ENCODE peak calls at places on chromosomes 12 and 14, in eight cellular contexts. L is tibial nerve, P is H54, S is body of pancreas, H is lower leg skin, C is Peyer's patch, Z is uterus, Y is prostate gland. K is an unnamed sample.

GRCh38 chr14:65277580-65278270 is 134.8 kb upstream of the FUT8 start:
- DNase-seq in L (no peak), P (no peak), S (no peak), H (no peak), C (no peak), Z (no peak), Y (no peak), K (peak)

GRCh38 chr12:63440063-63440462 is 228.2 kb downstream of the DPY19L2 start:
- DNase-seq in L (no peak), P (no peak), S (no peak), H (no peak), C (no peak), Z (no peak), Y (peak), K (no peak)

GRCh38 chr12:106022568-106023012 is 116.2 kb downstream of the NUAK1 start:
- DNase-seq in L (no peak), P (no peak), S (no peak), H (no peak), C (no peak), Z (no peak), Y (no peak), K (no peak)

GRCh38 chr14:103641181-103641580 is 12.2 kb downstream of the KLC1 start:
- DNase-seq in L (no peak), P (no peak), S (no peak), H (no peak), C (no peak), Z (no peak), Y (no peak), K (no peak)

GRCh38 chr14:91607322-91608047 is 97.4 kb upstream of the PPP4R3A start:
- DNase-seq in L (no peak), P (no peak), S (no peak), H (no peak), C (no peak), Z (no peak), Y (no peak), K (no peak)

GRCh38 chr12:3757261-3757660 is 4.4 kb upstream of the CRACR2A start:
- DNase-seq in L (no peak), P (no peak), S (peak), H (no peak), C (no peak), Z (no peak), Y (peak), K (no peak)

GRCh38 chr12:45828402-45828801 is 98.9 kb downstream of the ARID2 start:
- DNase-seq in L (no peak), P (no peak), S (no peak), H (no peak), C (no peak), Z (no peak), Y (no peak), K (no peak)

GRCh38 chr12:124172646-124173045 is 122.2 kb upstream of the RFLNA start:
- DNase-seq in L (no peak), P (peak), S (no peak), H (no peak), C (no peak), Z (no peak), Y (no peak), K (no peak)

GRCh38 chr14:71931492-71932228 is 569 bp upstream of the RGS6 start:
- DNase-seq in L (peak), P (no peak), S (no peak), H (no peak), C (no peak), Z (no peak), Y (no peak), K (peak)

GRCh38 chr12:111692575-111693210 is 6.8 kb downstream of the ACAD10 start:
- DNase-seq in L (no peak), P (no peak), S (no peak), H (no peak), C (no peak), Z (no peak), Y (no peak), K (peak)

GRCh38 chr14:64763801-64764511 is 59.7 kb downstream of the PLEKHG3 start:
- DNase-seq in L (peak), P (no peak), S (no peak), H (no peak), C (no peak), Z (peak), Y (no peak), K (peak)

GRCh38 chr14:59277659-59278058 is 89.2 kb downstream of the DAAM1 start:
- DNase-seq in L (no peak), P (no peak), S (no peak), H (no peak), C (no peak), Z (no peak), Y (no peak), K (no peak)

GRCh38 chr12:123532021-123532420 is 1.5 kb downstream of the RILPL1 start:
- DNase-seq in L (no peak), P (no peak), S (no peak), H (no peak), C (peak), Z (no peak), Y (no peak), K (no peak)

GRCh38 chr14:93090826-93091583 is 24.7 kb downstream of the ITPK1 start:
- DNase-seq in L (no peak), P (no peak), S (no peak), H (no peak), C (no peak), Z (no peak), Y (peak), K (no peak)

GRCh38 chr14:100979780-100980179 is 76.3 kb upstream of the RTL1 start:
- DNase-seq in L (no peak), P (no peak), S (no peak), H (no peak), C (no peak), Z (no peak), Y (no peak), K (no peak)

GRCh38 chr14:52356025-52356424 is 41.9 kb downstream of the PTGER2 start:
- DNase-seq in L (no peak), P (no peak), S (no peak), H (no peak), C (no peak), Z (no peak), Y (no peak), K (no peak)

GRCh38 chr12:111788178-111788654 is 21.5 kb downstream of the ALDH2 start:
- DNase-seq in L (no peak), P (no peak), S (peak), H (no peak), C (no peak), Z (no peak), Y (no peak), K (peak)

GRCh38 chr12:108109954-108110353 is 19.1 kb upstream of the WSCD2 start:
- DNase-seq in L (no peak), P (no peak), S (no peak), H (no peak), C (no peak), Z (no peak), Y (no peak), K (no peak)

GRCh38 chr12:48002773-48003218 is 1.5 kb downstream of the COL2A1 start:
- DNase-seq in L (no peak), P (no peak), S (peak), H (peak), C (no peak), Z (no peak), Y (no peak), K (no peak)

GRCh38 chr12:6819069-6820030 is 2.3 kb upstream of the GPR162 start:
- DNase-seq in L (no peak), P (no peak), S (no peak), H (no peak), C (no peak), Z (no peak), Y (no peak), K (no peak)
- TF ChIP-seq POLR2A in L (no peak), P (no peak), S (no peak), H (no peak), C (no peak), Z (no peak), Y (no peak), K (no peak)

DNA sequence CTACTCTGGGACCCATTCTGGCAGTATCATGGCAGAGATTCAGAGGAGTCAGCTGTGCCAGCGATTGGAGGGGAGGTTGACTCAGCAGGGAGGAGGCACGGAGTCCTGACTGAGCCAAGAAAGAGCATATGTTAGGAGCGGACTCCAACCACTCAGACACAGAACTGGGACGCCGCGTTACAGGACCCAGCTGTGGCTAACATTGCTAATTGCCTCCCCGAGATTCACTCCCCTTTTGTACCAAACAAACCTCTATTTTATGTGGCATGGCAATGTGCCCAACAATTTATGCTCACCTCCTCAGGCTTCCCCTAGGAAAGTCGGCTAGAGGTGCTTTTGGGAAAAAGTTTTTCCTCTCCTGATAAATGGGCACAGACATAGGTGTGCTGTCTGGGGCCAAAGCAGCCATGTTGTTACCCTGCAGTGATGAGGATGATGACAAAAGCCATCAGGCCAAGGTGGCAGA is 15.2 kb upstream of the CLIP1 start:
- DNase-seq in L (no peak), P (peak), S (peak), H (peak), C (no peak), Z (peak), Y (peak), K (no peak)
- TF ChIP-seq POLR2A in L (no peak), P (no peak), S (no peak), H (no peak), C (no peak), Z (no peak), Y (no peak), K (no peak)

DNA sequence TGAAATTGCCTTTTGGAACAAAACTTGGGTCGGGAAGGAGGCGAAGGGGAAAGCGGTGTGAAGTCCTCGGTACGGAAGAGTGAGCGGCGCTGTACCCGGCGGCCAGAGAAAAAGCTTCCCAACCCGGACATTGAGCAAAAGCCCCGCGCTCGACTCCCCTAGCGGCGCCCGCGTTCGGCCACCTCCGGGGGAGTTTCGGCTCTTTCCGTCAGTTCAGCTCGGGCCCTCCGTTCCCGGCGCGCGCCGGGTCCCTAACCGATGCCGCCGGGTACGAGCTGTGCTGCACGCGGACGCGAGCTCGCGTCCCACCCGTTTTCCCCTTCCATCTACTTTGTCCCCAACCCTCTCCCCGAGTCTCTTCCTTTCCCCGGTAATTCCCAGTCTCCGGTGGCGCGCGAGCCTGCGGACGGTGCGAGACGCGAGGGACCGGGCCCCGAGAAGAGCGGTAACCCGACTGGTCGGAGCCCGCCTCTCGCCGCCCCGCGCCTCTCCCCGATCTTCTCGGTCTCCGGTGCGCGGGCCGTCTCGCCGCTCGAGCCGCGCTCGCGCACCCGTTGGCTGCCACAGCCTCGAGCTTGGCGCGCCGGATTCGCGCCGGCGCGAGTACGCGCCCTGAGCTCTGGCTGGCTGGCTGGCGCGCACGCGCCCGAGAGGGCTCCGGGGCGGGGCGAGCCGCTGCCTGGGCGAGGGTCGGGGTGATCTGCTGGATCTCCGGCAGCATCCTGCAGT is 446 bp upstream of the SPATS2 start:
- DNase-seq in L (peak), P (peak), S (peak), H (peak), C (peak), Z (peak), Y (peak), K (peak)
- TF ChIP-seq POLR2A in L (peak), P (peak), S (peak), H (no peak), C (peak), Z (peak), Y (peak), K (peak)

GRCh38 chr12:53159195-53159834 is 21.2 kb upstream of the ZNF740 start:
- DNase-seq in L (peak), P (peak), S (peak), H (peak), C (peak), Z (peak), Y (peak), K (peak)
- TF ChIP-seq POLR2A in L (no peak), P (no peak), S (no peak), H (no peak), C (no peak), Z (no peak), Y (no peak), K (no peak)

DNA sequence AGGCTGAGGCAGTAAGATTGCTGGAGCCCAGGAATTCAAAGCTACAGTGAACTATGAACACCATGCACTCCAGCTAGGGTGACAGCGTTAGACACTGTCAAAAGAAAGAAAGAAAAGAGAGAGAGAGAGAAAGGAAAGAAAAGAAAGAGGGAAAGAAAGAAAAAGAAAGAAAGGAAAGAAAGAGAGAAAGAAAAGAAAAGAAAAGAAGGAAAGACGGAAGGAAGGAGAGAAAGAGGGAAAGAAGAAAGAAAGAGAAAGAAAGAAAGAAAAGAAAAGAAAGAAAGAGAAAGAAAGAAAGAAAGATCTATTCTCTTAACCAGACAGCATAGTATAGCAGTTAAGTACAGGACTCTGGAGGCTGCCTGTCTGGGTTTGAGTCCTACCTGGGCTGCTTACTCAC is 21.9 kb upstream of the DENND5B start:
- DNase-seq in L (no peak), P (no peak), S (no peak), H (no peak), C (no peak), Z (no peak), Y (no peak), K (no peak)
- TF ChIP-seq POLR2A in L (no peak), P (no peak), S (no peak), H (no peak), C (no peak), Z (no peak), Y (no peak), K (no peak)

GRCh38 chr12:10363922-10364838 is 25.7 kb downstream of the KLRK1 start:
- DNase-seq in L (peak), P (peak), S (peak), H (no peak), C (peak), Z (peak), Y (peak), K (peak)
- TF ChIP-seq POLR2A in L (no peak), P (no peak), S (peak), H (no peak), C (peak), Z (no peak), Y (no peak), K (no peak)

GRCh38 chr14:54676822-54677708 is 110.1 kb downstream of the SAMD4A start:
- DNase-seq in L (peak), P (peak), S (no peak), H (peak), C (no peak), Z (peak), Y (no peak), K (no peak)
- TF ChIP-seq POLR2A in L (no peak), P (no peak), S (no peak), H (no peak), C (no peak), Z (no peak), Y (peak), K (no peak)